ENCODE peak calls at places on chromosomes 16 and 17, in four cellular contexts. R is K562, E is GM12878, W is A549. I is an unnamed sample.

GRCh38 chr17:19724501-19725420 is 8.4 kb upstream of the SLC47A2 start:
- DNase-seq in R (no peak), E (no peak), W (no peak), I (no peak)

GRCh38 chr16:17798721-17799120 is 328.0 kb upstream of the XYLT1 start:
- DNase-seq in R (no peak), E (no peak), W (no peak), I (no peak)

GRCh38 chr17:41058741-41059140 is 1.2 kb downstream of the KRTAP2-3 start:
- DNase-seq in R (no peak), E (no peak), W (no peak), I (peak)

GRCh38 chr16:75948441-75948840 is 222.2 kb upstream of the CPHXL start:
- DNase-seq in R (no peak), E (no peak), W (no peak), I (no peak)

GRCh38 chr17:47883589-47884426 is 12.2 kb upstream of the SP2 start:
- DNase-seq in R (no peak), E (no peak), W (no peak), I (no peak)

GRCh38 chr17:57482657-57483056 is 226.3 kb downstream of the MSI2 start:
- DNase-seq in R (no peak), E (no peak), W (no peak), I (no peak)

GRCh38 chr16:49637933-49638695 is 217.8 kb downstream of the ZNF423 start:
- DNase-seq in R (no peak), E (no peak), W (no peak), I (no peak)

GRCh38 chr16:83998091-83998490 is 30.0 kb downstream of the NECAB2 start:
- DNase-seq in R (no peak), E (no peak), W (no peak), I (no peak)

GRCh38 chr16:88695218-88695617 is 8.9 kb upstream of the SNAI3 start:
- DNase-seq in R (no peak), E (no peak), W (no peak), I (no peak)

GRCh38 chr17:13475574-13476223 is 126.0 kb downstream of the HS3ST3A1 start:
- DNase-seq in R (no peak), E (no peak), W (no peak), I (no peak)

GRCh38 chr17:12395733-12396354 is 269.8 kb upstream of the MYOCD start:
- DNase-seq in R (peak), E (no peak), W (peak), I (peak)

GRCh38 chr17:2398655-2399571 is 1.9 kb downstream of the MNT start:
- DNase-seq in R (peak), E (no peak), W (peak), I (peak)
- TF ChIP-seq POLR2A in R (peak), E (peak), W (no peak), I (peak)

GRCh38 chr17:50661795-50662391 is 27.2 kb downstream of the ABCC3 start:
- DNase-seq in R (peak), E (no peak), W (peak), I (peak)
- TF ChIP-seq CHD4 in R (no peak), E (no peak), W (no peak), I (no peak)

GRCh38 chr17:44167181-44167861 is 3.2 kb upstream of the ASB16 start:
- DNase-seq in R (no peak), E (no peak), W (no peak), I (no peak)

GRCh38 chr17:44174427-44174826 is 3.9 kb downstream of the ASB16 start:
- DNase-seq in R (no peak), E (no peak), W (no peak), I (no peak)

GRCh38 chr17:44171931-44172455 is 1.5 kb downstream of the ASB16 start:
- DNase-seq in R (no peak), E (no peak), W (no peak), I (no peak)

GRCh38 chr17:44170135-44170498 is 387 bp upstream of the ASB16 start:
- DNase-seq in R (no peak), E (no peak), W (no peak), I (no peak)

DNA sequence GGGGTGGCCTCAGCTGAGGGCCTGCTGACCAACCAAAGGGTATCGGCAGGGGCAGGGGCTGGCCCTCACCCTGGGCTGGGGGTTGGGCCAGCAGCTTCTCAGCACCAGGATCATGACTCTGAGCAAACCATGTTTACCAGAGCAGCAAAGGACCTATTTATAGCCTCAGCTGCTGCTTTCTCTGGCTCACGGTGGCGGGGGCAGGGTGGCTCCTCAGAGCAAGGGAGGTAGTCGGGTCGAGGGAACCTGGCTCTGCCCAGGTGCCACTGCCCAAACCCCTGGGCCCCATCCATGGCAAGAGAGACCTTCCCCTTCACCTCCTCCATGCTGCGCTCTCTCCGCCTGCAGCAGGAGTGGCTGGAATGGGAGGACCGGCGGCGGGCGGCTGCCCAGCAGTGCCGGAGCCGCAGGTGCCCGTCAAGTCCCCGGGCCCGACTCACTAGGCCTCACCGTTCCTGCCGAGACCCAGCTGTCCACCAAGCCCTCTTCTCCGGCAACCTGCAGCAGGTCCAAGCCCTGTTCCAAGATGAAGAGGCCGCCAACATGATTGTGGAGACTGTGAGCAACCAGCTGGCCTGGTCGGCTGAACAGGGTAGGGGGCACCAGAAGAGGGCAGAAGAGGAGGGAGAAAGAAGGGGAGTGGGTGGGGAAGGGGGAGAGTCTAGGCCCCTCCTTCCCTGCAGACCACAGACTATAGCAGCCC is at the start of gene ASB16:
- DNase-seq in R (no peak), E (no peak), W (no peak), I (no peak)
- TF ChIP-seq POLR2A in R (no peak), E (peak), W (no peak), I (no peak)

GRCh38 chr17:78747479-78747878 is 34.6 kb downstream of the CYTH1 start:
- DNase-seq in R (no peak), E (no peak), W (no peak), I (no peak)

GRCh38 chr17:78748048-78748729 is 33.9 kb downstream of the CYTH1 start:
- DNase-seq in R (no peak), E (no peak), W (no peak), I (peak)

GRCh38 chr17:78746263-78746948 is 35.7 kb downstream of the CYTH1 start:
- DNase-seq in R (no peak), E (no peak), W (no peak), I (peak)

GRCh38 chr17:78746949-78747269 is 35.2 kb downstream of the CYTH1 start:
- DNase-seq in R (no peak), E (no peak), W (no peak), I (no peak)

DNA sequence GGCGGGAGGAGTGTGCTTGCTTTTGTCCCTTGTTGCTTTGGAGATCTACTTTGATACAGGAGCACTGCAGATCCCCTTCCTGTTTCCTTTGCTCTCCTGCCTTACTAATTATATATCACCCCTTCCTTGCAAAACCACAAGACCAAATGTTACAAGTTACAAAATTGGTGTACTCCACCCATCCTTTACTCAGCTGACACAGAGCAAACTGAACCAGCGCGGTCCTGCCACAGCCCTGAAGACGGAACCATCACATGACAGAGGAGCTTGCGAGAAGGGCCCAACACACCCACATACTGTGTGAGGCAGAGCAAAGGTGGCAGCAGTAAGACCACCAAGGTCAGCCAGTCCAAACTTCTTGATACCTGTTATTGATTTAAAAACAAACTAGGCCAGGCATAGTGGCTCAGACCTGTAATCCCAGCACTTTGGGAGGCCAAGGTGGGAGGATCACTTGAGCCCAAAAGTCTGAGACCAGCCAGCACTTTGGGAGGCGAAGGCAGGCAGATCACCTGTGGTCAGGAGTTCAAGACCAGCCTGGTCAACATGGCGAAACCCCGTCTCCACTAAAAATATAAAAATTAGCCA is 33.2 kb downstream of the CYTH1 start:
- DNase-seq in R (peak), E (peak), W (no peak), I (peak)
- TF ChIP-seq CHD4 in R (no peak), E (no peak), W (no peak), I (no peak)

GRCh38 chr16:54636221-54636793 is 294.4 kb upstream of the IRX5 start:
- DNase-seq in R (no peak), E (no peak), W (no peak), I (no peak)
- TF ChIP-seq POLR2A in R (no peak), E (no peak), W (no peak), I (no peak)

DNA sequence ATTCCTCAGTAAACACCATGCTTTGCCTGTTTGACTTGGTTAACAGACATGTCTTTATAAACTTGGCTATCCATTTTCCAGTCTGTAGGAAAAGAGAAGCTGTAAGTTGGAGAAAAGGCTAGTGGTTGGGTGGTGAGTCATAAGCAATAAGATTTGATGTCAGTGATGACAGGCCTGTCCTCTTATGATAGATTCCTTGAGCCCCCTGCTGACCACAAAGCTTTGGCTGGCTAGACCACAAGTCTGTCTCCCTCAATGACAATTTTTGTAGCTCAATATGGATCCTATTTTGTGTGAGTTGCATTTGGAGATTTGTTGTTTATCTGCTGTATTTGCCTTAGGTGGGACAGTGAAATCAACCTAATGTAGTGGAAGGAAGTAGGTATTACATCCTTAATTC is 67.6 kb downstream of the SIAH1 start:
- DNase-seq in R (peak), E (no peak), W (no peak), I (no peak)
- TF ChIP-seq CHD4 in R (no peak), E (no peak), W (no peak), I (no peak)

I was measured in HepG2.